ENCODE peak calls at places on chromosomes 16 and 17, in five cellular contexts. L, E, V, I and P are unnamed samples. For H3K4me1 and H3K36me3, the result is how much of the 10 kb centered on the place peaks cover.

GRCh38 chr16:48623304-48624016 is 13.5 kb upstream of the N4BP1 start:
- DNase-seq in L (peak), E (peak), V (peak), I (peak), P (peak)

GRCh38 chr16:67284699-67285646 is 5.6 kb downstream of the PLEKHG4 start:
- DNase-seq in L (peak), E (peak), V (peak), I (peak), P (no peak)

GRCh38 chr17:55845385-55845784 is 94.5 kb downstream of the PCTP start:
- DNase-seq in L (peak), E (peak), V (peak), I (peak), P (peak)

GRCh38 chr17:50922739-50923405 is 56.7 kb upstream of the TOB1 start:
- DNase-seq in L (no peak), E (no peak), V (peak), I (no peak), P (no peak)

GRCh38 chr16:57276596-57276995 is 7.9 kb downstream of the PLLP start:
- DNase-seq in L (peak), E (no peak), V (no peak), I (no peak), P (no peak)

GRCh38 chr16:11112723-11113348 is 143.2 kb downstream of the SOCS1 start:
- DNase-seq in L (no peak), E (peak), V (no peak), I (no peak), P (no peak)

GRCh38 chr16:30079480-30079879 is 3.7 kb downstream of the PPP4C start:
- DNase-seq in L (no peak), E (no peak), V (no peak), I (no peak), P (no peak)

GRCh38 chr17:79566251-79566955 is 44.4 kb downstream of the RBFOX3 start:
- DNase-seq in L (no peak), E (no peak), V (no peak), I (no peak), P (no peak)

GRCh38 chr17:77164483-77165030 is 23.8 kb downstream of the SEC14L1 start:
- DNase-seq in L (no peak), E (no peak), V (no peak), I (no peak), P (no peak)
- H3K4me1 ChIP-seq in L (under half), E (under half), V (under half), I (under half), P (half or more)

GRCh38 chr17:56948491-56948890 is 12.4 kb downstream of the COIL start:
- DNase-seq in L (no peak), E (no peak), V (no peak), I (no peak), P (no peak)
- H3K36me3 ChIP-seq in L (under half), E (under half), V (under half), I (under half), P (half or more)

GRCh38 chr17:7232114-7232513 is 2.2 kb downstream of the DVL2 start:
- DNase-seq in L (no peak), E (no peak), V (no peak), I (no peak), P (no peak)
- H3K4me3 ChIP-seq in L (no peak), E (no peak), V (no peak), I (peak), P (peak)

GRCh38 chr17:66420961-66421371 is 118.6 kb downstream of the PRKCA start:
- DNase-seq in L (peak), E (no peak), V (no peak), I (no peak), P (no peak)
- H3K4me1 ChIP-seq in L (under half), E (under half), V (under half), I (under half), P (under half)